ENCODE peak calls at places on chromosomes 3 and 15, in four cellular contexts. One of them, this sample, is unnamed.

GRCh38 chr3:49656541-49657112 is 17.5 kb upstream of the APEH start:
- DNase-seq in breast epithelium: no peak
- DNase-seq in AG04450: no peak
- DNase-seq in B cell: no peak
- DNase-seq in this sample: no peak

GRCh38 chr3:23826382-23827061 is 20.8 kb downstream of the UBE2E1 start:
- DNase-seq in breast epithelium: no peak
- DNase-seq in AG04450: no peak
- DNase-seq in B cell: no peak
- DNase-seq in this sample: no peak

GRCh38 chr15:67110958-67111864 is 45.8 kb downstream of the SMAD3 start:
- DNase-seq in breast epithelium: no peak
- DNase-seq in AG04450: no peak
- DNase-seq in B cell: peak
- DNase-seq in this sample: no peak

GRCh38 chr15:41989573-41990242 is 17.4 kb upstream of the EHD4 start:
- DNase-seq in breast epithelium: peak
- DNase-seq in AG04450: peak
- DNase-seq in B cell: peak
- DNase-seq in this sample: peak

GRCh38 chr3:42501681-42502428 is 588 bp upstream of the VIPR1 start:
- DNase-seq in B cell: peak
- DNase-seq in breast epithelium: peak
- DNase-seq in AG04450: no peak
- DNase-seq in this sample: peak

GRCh38 chr15:48462688-48463087 is 131.5 kb downstream of the DUT start:
- DNase-seq in B cell: no peak
- DNase-seq in breast epithelium: no peak
- DNase-seq in AG04450: no peak
- DNase-seq in this sample: no peak

GRCh38 chr3:40681658-40682055 is 156.9 kb downstream of the ZNF621 start:
- DNase-seq in breast epithelium: no peak
- DNase-seq in AG04450: no peak
- DNase-seq in B cell: no peak
- DNase-seq in this sample: no peak

GRCh38 chr15:54312528-54312927 is 334.3 kb downstream of the UNC13C start:
- DNase-seq in B cell: no peak
- DNase-seq in breast epithelium: no peak
- DNase-seq in AG04450: no peak
- DNase-seq in this sample: no peak

GRCh38 chr15:75454471-75455418 is 3.3 kb upstream of the SIN3A start:
- DNase-seq in B cell: peak
- DNase-seq in breast epithelium: no peak
- DNase-seq in AG04450: no peak
- DNase-seq in this sample: peak

GRCh38 chr3:49756036-49756435 is 30.3 kb downstream of the IP6K1 start:
- DNase-seq in breast epithelium: no peak
- DNase-seq in AG04450: no peak
- DNase-seq in B cell: no peak
- DNase-seq in this sample: no peak

GRCh38 chr3:150251654-150252053 is 156.4 kb upstream of the TSC22D2 start:
- DNase-seq in breast epithelium: no peak
- DNase-seq in AG04450: no peak
- DNase-seq in B cell: no peak
- DNase-seq in this sample: no peak

GRCh38 chr3:159605776-159606175 is 382.9 kb upstream of the IL12A start:
- DNase-seq in breast epithelium: no peak
- DNase-seq in AG04450: no peak
- DNase-seq in B cell: no peak
- DNase-seq in this sample: no peak

GRCh38 chr15:67063689-67064606 is 1.5 kb upstream of the SMAD3 start:
- DNase-seq in B cell: peak
- DNase-seq in breast epithelium: no peak
- DNase-seq in AG04450: no peak
- DNase-seq in this sample: no peak

GRCh38 chr3:152621006-152621868 is 213.7 kb upstream of the P2RY1 start:
- DNase-seq in B cell: no peak
- DNase-seq in breast epithelium: no peak
- DNase-seq in AG04450: no peak
- DNase-seq in this sample: no peak

GRCh38 chr3:64501298-64501906 is 186.4 kb downstream of the ADAMTS9 start:
- DNase-seq in breast epithelium: no peak
- DNase-seq in B cell: no peak
- DNase-seq in AG04450: peak
- DNase-seq in this sample: no peak

GRCh38 chr3:194738254-194739093 is 52.8 kb downstream of the FAM43A start:
- DNase-seq in AG04450: no peak
- DNase-seq in B cell: no peak
- DNase-seq in breast epithelium: peak
- DNase-seq in this sample: no peak

GRCh38 chr15:73992594-73992898 is 451 bp upstream of the STOML1 start:
- DNase-seq in AG04450: no peak
- DNase-seq in B cell: no peak
- DNase-seq in breast epithelium: no peak
- DNase-seq in this sample: no peak
- TF ChIP-seq CTCF in AG04450: no peak
- TF ChIP-seq CTCF in B cell: peak
- TF ChIP-seq CTCF in breast epithelium: no peak
- TF ChIP-seq CTCF in this sample: no peak

GRCh38 chr15:51759557-51760070 is 8.2 kb downstream of the TMOD2 start:
- DNase-seq in B cell: no peak
- DNase-seq in AG04450: peak
- DNase-seq in breast epithelium: no peak
- DNase-seq in this sample: no peak
- TF ChIP-seq CTCF in B cell: no peak
- TF ChIP-seq CTCF in AG04450: peak
- TF ChIP-seq CTCF in breast epithelium: no peak
- TF ChIP-seq CTCF in this sample: peak

GRCh38 chr3:189534546-189534945 is 96.6 kb upstream of the TP63 start:
- DNase-seq in AG04450: no peak
- DNase-seq in B cell: no peak
- DNase-seq in breast epithelium: no peak
- DNase-seq in this sample: no peak
- TF ChIP-seq CTCF in AG04450: no peak
- TF ChIP-seq CTCF in B cell: no peak
- TF ChIP-seq CTCF in breast epithelium: no peak
- TF ChIP-seq CTCF in this sample: no peak

GRCh38 chr3:71421475-71421819 is 162.1 kb downstream of the FOXP1 start:
- DNase-seq in B cell: peak
- DNase-seq in breast epithelium: no peak
- DNase-seq in AG04450: no peak
- DNase-seq in this sample: no peak

GRCh38 chr3:71425491-71426071 is 157.9 kb downstream of the FOXP1 start:
- DNase-seq in B cell: no peak
- DNase-seq in AG04450: peak
- DNase-seq in breast epithelium: no peak
- DNase-seq in this sample: no peak

GRCh38 chr3:71421820-71422566 is 161.5 kb downstream of the FOXP1 start:
- DNase-seq in AG04450: no peak
- DNase-seq in breast epithelium: no peak
- DNase-seq in B cell: peak
- DNase-seq in this sample: peak

GRCh38 chr3:71419369-71419768 is 164.2 kb downstream of the FOXP1 start:
- DNase-seq in AG04450: no peak
- DNase-seq in B cell: no peak
- DNase-seq in breast epithelium: no peak
- DNase-seq in this sample: no peak

DNA sequence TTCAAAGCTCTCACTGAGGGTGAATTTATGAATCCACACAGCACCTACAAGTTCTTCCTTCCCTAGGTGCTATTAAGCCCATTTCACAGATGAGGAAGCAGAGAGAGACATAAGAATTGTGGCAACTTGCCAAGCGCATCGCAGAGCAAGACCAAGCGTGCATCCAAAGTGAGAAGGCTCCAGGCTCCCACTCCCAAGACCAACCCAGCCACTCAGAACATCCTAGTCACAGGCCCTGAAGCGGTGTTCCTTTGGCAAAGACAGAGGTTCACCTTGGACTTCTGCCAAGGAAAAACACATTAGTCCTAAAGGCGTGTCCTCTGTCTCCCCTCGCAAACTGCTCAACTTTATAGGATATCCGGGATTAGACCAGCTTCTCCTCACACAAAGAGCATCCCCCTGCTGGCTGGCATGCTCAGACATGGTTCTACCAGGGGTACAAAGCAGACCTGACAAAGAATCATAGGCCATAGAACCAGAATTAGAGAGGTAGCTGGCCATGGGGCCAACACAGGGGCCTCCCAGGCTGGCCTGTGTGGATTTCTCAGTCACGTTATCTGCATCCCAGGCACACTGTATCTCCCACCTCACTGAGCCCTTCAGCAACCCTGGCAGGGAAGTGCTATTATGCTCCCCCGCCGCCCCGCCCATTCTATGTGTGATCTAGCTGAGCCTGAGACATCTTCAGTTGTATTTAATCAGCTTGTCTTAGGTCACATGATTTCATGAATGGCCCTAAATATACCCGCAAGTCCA is 160.2 kb downstream of the FOXP1 start:
- DNase-seq in AG04450: no peak
- DNase-seq in breast epithelium: peak
- DNase-seq in B cell: no peak
- DNase-seq in this sample: no peak
- TF ChIP-seq CTCF in AG04450: peak
- TF ChIP-seq CTCF in breast epithelium: no peak
- TF ChIP-seq CTCF in B cell: no peak
- TF ChIP-seq CTCF in this sample: no peak

GRCh38 chr3:126742057-126742456 is 38.0 kb downstream of the CHCHD6 start:
- DNase-seq in B cell: no peak
- DNase-seq in AG04450: no peak
- DNase-seq in breast epithelium: no peak
- DNase-seq in this sample: no peak
- TF ChIP-seq CTCF in B cell: no peak
- TF ChIP-seq CTCF in AG04450: no peak
- TF ChIP-seq CTCF in breast epithelium: no peak
- TF ChIP-seq CTCF in this sample: no peak

GRCh38 chr3:85337895-85338294 is 379.1 kb downstream of the CADM2 start:
- DNase-seq in AG04450: no peak
- DNase-seq in breast epithelium: no peak
- DNase-seq in B cell: no peak
- DNase-seq in this sample: no peak

GRCh38 chr3:85342915-85343314 is 384.1 kb downstream of the CADM2 start:
- DNase-seq in B cell: no peak
- DNase-seq in breast epithelium: no peak
- DNase-seq in AG04450: no peak
- DNase-seq in this sample: peak
- TF ChIP-seq CTCF in B cell: no peak
- TF ChIP-seq CTCF in breast epithelium: no peak
- TF ChIP-seq CTCF in AG04450: no peak
- TF ChIP-seq CTCF in this sample: peak

This sample was measured in GM20000.